ENCODE peak calls at places on chromosomes 11 and 22, in ten cellular contexts. T is kidney epithelial cell; J is fibroblast of lung; U is bronchial epithelial cell; G is CD4-positive, CD25-positive, alpha-beta regulatory T cell; L is mesendoderm; A is psoas muscle; I is body of pancreas; F is A549; O is epithelial cell of esophagus. V is an unnamed sample.

GRCh38 chr11:17164361-17165246 is 43.2 kb downstream of the PIK3C2A start:
- DNase-seq in T (no peak), O (peak; percentile 22), F (no peak), L (peak; percentile 38), U (peak; percentile 18), A (no peak), J (peak; percentile 42), G (peak; percentile 8), I (no peak), V (no peak)

GRCh38 chr22:27804683-27805297 is 3.2 kb upstream of the MN1 start:
- DNase-seq in U (peak; percentile 41), G (peak; percentile 51), I (peak; percentile 77), F (peak; percentile 57), J (peak; percentile 67), T (no peak), O (peak; percentile 71), A (peak; percentile 81), L (peak; percentile 72), V (peak; percentile 44)

GRCh38 chr11:104892723-104893511 is 5.3 kb downstream of the CASP12 start:
- DNase-seq in L (peak; percentile 21), I (no peak), G (no peak), O (no peak), U (no peak), J (peak; percentile 39), A (no peak), F (no peak), T (no peak), V (no peak)

GRCh38 chr11:102254047-102254446 is 63.2 kb upstream of the BIRC3 start:
- DNase-seq in O (no peak), U (no peak), L (peak; percentile 73), A (no peak), T (no peak), G (peak; percentile 12), I (no peak), F (peak; percentile 21), J (no peak), V (no peak)

GRCh38 chr11:7596975-7597391 is 76.3 kb downstream of the CYB5R2 start:
- DNase-seq in T (no peak), L (no peak), A (no peak), F (no peak), U (peak; percentile 96), O (peak; percentile 91), G (no peak), J (no peak), I (peak; percentile 40), V (no peak)

GRCh38 chr11:110174645-110175310 is 81.6 kb downstream of the ZC3H12C start:
- DNase-seq in J (peak; percentile 34), G (no peak), F (no peak), I (no peak), U (peak; percentile 49), O (peak; percentile 45), T (no peak), A (no peak), L (no peak), V (no peak)

GRCh38 chr11:119175493-119176077 is 7.1 kb downstream of the NLRX1 start:
- DNase-seq in T (no peak), O (peak; percentile 41), I (no peak), L (peak; percentile 33), G (no peak), A (no peak), J (no peak), U (peak; percentile 33), F (no peak), V (no peak)

GRCh38 chr11:7651140-7651551 is 22.2 kb downstream of the CYB5R2 start:
- DNase-seq in A (no peak), F (no peak), I (no peak), U (no peak), J (no peak), L (no peak), O (no peak), G (no peak), T (no peak), V (no peak)

GRCh38 chr11:78810489-78811090 is 235.9 kb upstream of the NARS2 start:
- DNase-seq in I (no peak), O (no peak), F (no peak), T (no peak), L (no peak), A (no peak), U (no peak), G (no peak), J (no peak), V (no peak)

GRCh38 chr11:75969626-75970308 is 154.8 kb downstream of the UVRAG start:
- DNase-seq in T (no peak), G (no peak), I (no peak), J (peak; percentile 38), F (no peak), L (no peak), A (no peak), U (no peak), O (peak; percentile 9), V (peak; percentile 72)

GRCh38 chr22:19751497-19752245 is 8.9 kb upstream of the TBX1 start:
- DNase-seq in I (no peak), J (no peak), O (no peak), T (no peak), U (no peak), L (no peak), G (no peak), F (no peak), A (no peak), V (no peak)

GRCh38 chr11:126949066-126949945 is 51.3 kb downstream of the KIRREL3 start:
- DNase-seq in I (no peak), O (no peak), T (peak; percentile 81), G (no peak), U (no peak), J (no peak), F (no peak), L (no peak), A (no peak), V (peak; percentile 23)

GRCh38 chr11:82733444-82734119 is at the start of gene FAM181B:
- DNase-seq in J (peak; percentile 18), L (peak; percentile 88), O (peak; percentile 71), G (peak; percentile 16), F (peak; percentile 11), I (peak; percentile 70), A (peak; percentile 71), U (peak; percentile 39), T (peak; percentile 10), V (peak; percentile 39)

GRCh38 chr11:65870706-65871681 is 1.6 kb downstream of the EFEMP2 start:
- DNase-seq in T (no peak), O (no peak), U (no peak), G (no peak), L (no peak), I (peak; percentile 24), A (peak; percentile 67), F (no peak), J (no peak), V (no peak)

GRCh38 chr11:65873280-65874156 is 918 bp upstream of the EFEMP2 start:
- DNase-seq in J (peak; percentile 92), L (peak; percentile 93), A (peak; percentile 97), I (peak; percentile 96), O (peak; percentile 92), T (no peak), G (peak; percentile 93), F (peak; percentile 95), U (peak; percentile 78), V (peak; percentile 88)

GRCh38 chr11:65870307-65870658 is 2.3 kb downstream of the EFEMP2 start:
- DNase-seq in O (no peak), J (no peak), G (no peak), F (no peak), U (no peak), T (no peak), A (no peak), L (no peak), I (peak; percentile 16), V (no peak)

GRCh38 chr11:65872555-65873279 is at the start of gene EFEMP2:
- DNase-seq in A (peak; percentile 72), J (no peak), O (no peak), I (peak; percentile 41), T (no peak), F (no peak), U (no peak), G (no peak), L (no peak), V (peak; percentile 79)

GRCh38 chr11:65871811-65872548 is 620 bp downstream of the EFEMP2 start:
- DNase-seq in L (peak; percentile 62), U (no peak), G (no peak), A (peak; percentile 66), J (peak; percentile 41), I (no peak), F (no peak), O (no peak), T (no peak), V (peak; percentile 45)
- H3K4me3 ChIP-seq in L (no peak overlapping the region), U (peak overlapping the region; percentile 65), G (no peak overlapping the region), A (peak overlapping the region; percentile 75), J (peak overlapping the region; percentile 75), I (no peak overlapping the region), F (no peak overlapping the region), O (peak overlapping the region; percentile 19), T (peak overlapping the region; percentile 72), V (peak overlapping the region; percentile 74)

DNA sequence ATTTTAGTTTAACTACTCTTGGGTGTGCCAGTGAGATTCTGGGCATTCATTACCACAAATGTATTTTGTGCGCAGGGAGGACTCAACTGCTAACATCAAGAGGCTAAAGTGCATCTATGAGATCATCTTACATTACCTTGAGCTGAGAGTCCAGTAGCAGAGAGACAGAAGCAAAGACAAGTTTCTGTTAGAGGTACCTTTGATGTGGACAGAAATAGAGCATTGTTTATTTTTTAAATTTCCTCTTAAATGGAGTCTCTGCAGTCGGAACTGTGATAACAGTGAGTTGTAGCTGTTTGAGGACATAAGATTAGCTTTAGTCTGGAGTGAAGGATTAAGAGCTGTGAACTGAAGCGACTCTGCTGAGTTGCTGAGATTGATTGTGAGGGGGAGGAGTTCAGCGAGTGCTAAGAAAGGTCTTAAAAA is 297.0 kb downstream of the CADM1 start:
- DNase-seq in J (no peak), U (no peak), G (no peak), L (peak; percentile 68), F (no peak), I (no peak), O (no peak), A (no peak), T (no peak), V (no peak)
- H3K4me3 ChIP-seq in J (no peak overlapping the region), U (no peak overlapping the region), G (no peak overlapping the region), L (no peak overlapping the region), F (no peak overlapping the region), I (no peak overlapping the region), O (no peak overlapping the region), A (no peak overlapping the region), T (no peak overlapping the region), V (no peak overlapping the region)

DNA sequence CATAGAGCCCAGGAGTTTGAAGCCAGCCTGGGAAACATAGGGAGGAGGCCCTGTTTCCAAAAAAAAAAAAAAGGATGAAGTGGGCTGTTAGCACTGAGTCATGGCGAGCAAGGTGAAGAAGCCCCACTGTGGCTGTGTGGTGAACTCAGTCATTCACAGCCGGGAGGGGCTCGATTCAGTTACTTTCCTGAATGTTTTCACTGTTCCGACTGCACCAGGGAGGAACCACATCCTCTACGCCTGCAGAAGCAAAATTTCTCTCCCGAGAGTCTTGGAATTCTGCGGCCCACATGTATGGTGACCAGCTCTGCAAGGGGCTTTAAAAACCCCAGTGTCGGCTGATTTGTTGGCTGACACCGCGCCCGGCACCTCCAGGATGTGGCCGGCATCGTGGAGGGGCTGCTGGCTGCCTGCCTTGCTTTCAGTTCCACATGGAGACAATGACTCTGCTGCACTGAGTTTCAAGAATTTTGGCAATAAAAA is 27.8 kb upstream of the GRAMD4 start:
- DNase-seq in A (no peak), G (peak; percentile 79), F (no peak), O (no peak), L (peak; percentile 50), J (peak; percentile 49), I (no peak), T (peak; percentile 43), U (no peak), V (peak; percentile 51)
- H3K4me3 ChIP-seq in A (peak overlapping the region; percentile 4), G (no peak overlapping the region), F (no peak overlapping the region), O (no peak overlapping the region), L (no peak overlapping the region), J (peak overlapping the region; percentile 23), I (no peak overlapping the region), T (no peak overlapping the region), U (no peak overlapping the region), V (no peak overlapping the region)

GRCh38 chr11:62883677-62884076 is 3.0 kb downstream of the SLC3A2 start:
- DNase-seq in I (no peak), A (no peak), G (no peak), J (no peak), L (no peak), T (no peak), O (no peak), F (no peak), U (no peak), V (no peak)
- H3K4me3 ChIP-seq in I (no peak overlapping the region), A (peak overlapping the region; percentile 99), G (peak overlapping the region; percentile 96), J (peak overlapping the region; percentile 98), L (no peak overlapping the region), T (peak overlapping the region; percentile 100), O (peak overlapping the region; percentile 88), F (peak overlapping the region; percentile 89), U (peak overlapping the region; percentile 85), V (peak overlapping the region; percentile 78)

V was measured in MG63.